ENCODE peak calls at places on chromosomes 6 and 20, in ten cellular contexts. S, Q, M, X, I, J, R, Z, K and V are unnamed samples.

GRCh38 chr6:138031417-138031816 is 75.8 kb downstream of the PERP start:
- DNase-seq in S (no peak), Q (peak; percentile 30), M (no peak), X (no peak), I (no peak), J (no peak), R (no peak), Z (no peak), K (no peak), V (no peak)

GRCh38 chr6:156876302-156876701 is 99.1 kb downstream of the ARID1B start:
- DNase-seq in S (no peak), Q (no peak), M (no peak), X (no peak), I (no peak), J (peak; percentile 42), R (no peak), Z (no peak), K (peak; percentile 43), V (no peak)

GRCh38 chr20:25408890-25409289 is 1.4 kb downstream of the GINS1 start:
- DNase-seq in S (no peak), Q (no peak), M (no peak), X (no peak), I (no peak), J (no peak), R (no peak), Z (no peak), K (no peak), V (no peak)

GRCh38 chr6:33769248-33769821 is 19.6 kb downstream of the LEMD2 start:
- DNase-seq in S (no peak), Q (no peak), M (no peak), X (no peak), I (peak; percentile 40), J (no peak), R (no peak), Z (no peak), K (no peak), V (no peak)

GRCh38 chr6:3232017-3232838 is 4.8 kb upstream of the TUBB2B start:
- DNase-seq in S (no peak), Q (no peak), M (no peak), X (no peak), I (no peak), J (no peak), R (no peak), Z (no peak), K (no peak), V (no peak)

GRCh38 chr6:77457720-77458349 is 5.5 kb downstream of the HTR1B start:
- DNase-seq in S (peak; percentile 84), Q (peak; percentile 62), M (peak; percentile 93), X (peak; percentile 67), I (no peak), J (peak; percentile 56), R (peak; percentile 43), Z (peak; percentile 59), K (peak; percentile 44), V (no peak)

GRCh38 chr6:42281016-42281533 is 63.4 kb upstream of the MRPS10 start:
- DNase-seq in S (no peak), Q (no peak), M (no peak), X (no peak), I (no peak), J (no peak), R (no peak), Z (no peak), K (no peak), V (no peak)

GRCh38 chr6:157550114-157550989 is 169.4 kb downstream of the ZDHHC14 start:
- DNase-seq in S (no peak), Q (no peak), M (no peak), X (no peak), I (no peak), J (no peak), R (no peak), Z (no peak), K (no peak), V (no peak)

GRCh38 chr6:134347916-134348805 is 30.2 kb upstream of the SGK1 start:
- DNase-seq in S (peak; percentile 64), Q (no peak), M (peak; percentile 99), X (no peak), I (no peak), J (peak; percentile 23), R (no peak), Z (no peak), K (peak; percentile 75), V (no peak)

GRCh38 chr6:113967777-113968176 is 3.2 kb downstream of the HDAC2 start:
- DNase-seq in S (no peak), Q (no peak), M (no peak), X (no peak), I (no peak), J (no peak), R (no peak), Z (no peak), K (no peak), V (no peak)

GRCh38 chr6:113969888-113970807 is 800 bp downstream of the HDAC2 start:
- DNase-seq in S (no peak), Q (peak; percentile 35), M (peak; percentile 51), X (peak; percentile 48), I (peak; percentile 80), J (peak; percentile 60), R (no peak), Z (peak; percentile 71), K (peak; percentile 50), V (no peak)

GRCh38 chr6:113970808-113971676 is at the start of gene HDAC2:
- DNase-seq in S (peak; percentile 27), Q (peak; percentile 69), M (peak; percentile 84), X (peak; percentile 89), I (peak; percentile 95), J (peak; percentile 89), R (no peak), Z (peak; percentile 87), K (peak; percentile 90), V (peak; percentile 92)

GRCh38 chr6:113971786-113972185 is 838 bp upstream of the HDAC2 start:
- DNase-seq in S (no peak), Q (no peak), M (peak; percentile 17), X (no peak), I (no peak), J (no peak), R (no peak), Z (no peak), K (no peak), V (peak; percentile 37)

GRCh38 chr6:113968472-113968871 is 2.5 kb downstream of the HDAC2 start:
- DNase-seq in S (no peak), Q (no peak), M (no peak), X (no peak), I (no peak), J (no peak), R (no peak), Z (no peak), K (no peak), V (no peak)
- H3K4me3 ChIP-seq in S (no peak overlapping the region), Q (no peak overlapping the region), M (peak overlapping the region; percentile 94), X (no peak overlapping the region), I (no peak overlapping the region), J (peak overlapping the region; percentile 99), R (peak overlapping the region; percentile 76), Z (no peak overlapping the region), K (peak overlapping the region; percentile 96), V (peak overlapping the region; percentile 67)

DNA sequence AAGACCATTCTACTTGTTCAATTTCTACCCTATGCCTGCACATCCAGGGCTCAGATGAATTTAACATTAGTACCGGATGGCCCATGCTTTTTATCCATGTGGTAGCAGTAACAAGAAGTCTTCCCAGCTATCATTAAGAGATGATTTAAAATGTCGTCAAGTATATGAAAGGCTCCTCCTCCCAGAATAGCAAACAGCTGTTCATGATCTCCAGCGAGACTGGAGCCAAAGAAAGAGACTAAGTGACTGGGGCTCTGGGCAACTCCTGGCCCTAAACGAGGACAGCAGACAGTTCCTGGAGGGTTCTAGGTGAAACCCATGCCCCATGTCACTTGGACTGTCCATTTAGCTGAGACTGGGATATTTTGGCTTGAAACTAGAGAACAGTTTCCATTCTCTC is 160.8 kb downstream of the CDC5L start:
- DNase-seq in S (no peak), Q (no peak), M (no peak), X (no peak), I (no peak), J (no peak), R (no peak), Z (no peak), K (no peak), V (no peak)
- H3K4me3 ChIP-seq in S (no peak overlapping the region), Q (no peak overlapping the region), M (no peak overlapping the region), X (no peak overlapping the region), I (no peak overlapping the region), J (no peak overlapping the region), R (no peak overlapping the region), Z (no peak overlapping the region), K (no peak overlapping the region), V (no peak overlapping the region)

GRCh38 chr6:75201901-75202672 is 3.8 kb downstream of the COL12A1 start:
- DNase-seq in S (no peak), Q (no peak), M (peak; percentile 58), X (no peak), I (no peak), J (peak; percentile 40), R (no peak), Z (no peak), K (peak; percentile 46), V (no peak)
- H3K4me3 ChIP-seq in S (peak overlapping the region; percentile 72), Q (no peak overlapping the region), M (peak overlapping the region; percentile 38), X (no peak overlapping the region), I (peak overlapping the region; percentile 25), J (peak overlapping the region; percentile 51), R (peak overlapping the region; percentile 56), Z (no peak overlapping the region), K (peak overlapping the region; percentile 28), V (no peak overlapping the region)

DNA sequence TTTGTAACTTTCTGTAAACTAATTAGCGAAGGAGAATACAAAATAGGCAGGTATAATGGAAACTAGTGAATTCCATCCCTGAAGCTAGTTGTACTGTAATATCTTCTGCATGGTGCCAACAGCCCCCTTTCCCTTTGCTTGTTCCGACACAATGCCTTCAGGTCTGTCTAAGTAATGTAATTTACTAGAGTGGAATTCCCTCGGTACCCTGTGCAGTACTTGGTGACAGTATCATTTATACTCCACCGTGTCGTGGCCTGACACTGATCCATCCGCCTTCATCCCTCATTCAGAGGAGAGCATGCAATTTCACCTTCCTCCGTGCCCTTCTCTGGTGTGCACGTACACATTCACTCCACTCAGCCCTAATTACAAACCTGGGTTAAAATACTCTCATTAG is 182.2 kb downstream of the GJA10 start:
- DNase-seq in S (no peak), Q (no peak), M (no peak), X (no peak), I (no peak), J (no peak), R (no peak), Z (no peak), K (no peak), V (no peak)
- H3K4me3 ChIP-seq in S (no peak overlapping the region), Q (no peak overlapping the region), M (no peak overlapping the region), X (no peak overlapping the region), I (no peak overlapping the region), J (no peak overlapping the region), R (no peak overlapping the region), Z (no peak overlapping the region), K (no peak overlapping the region), V (no peak overlapping the region)